ENCODE peak calls at places on chromosomes 12 and 14, in four cellular contexts. G is HepG2, P is GM12878, S is H1. A is an unnamed sample.

GRCh38 chr12:31117203-31118011 is 43.7 kb downstream of the DDX11 start:
- DNase-seq in G (peak; percentile 12), P (no peak), S (no peak), A (peak; percentile 80)

GRCh38 chr14:22614240-22614799 is 16.2 kb downstream of the ABHD4 start:
- DNase-seq in G (peak; percentile 83), P (no peak), S (no peak), A (no peak)

GRCh38 chr12:70854138-70854537 is 66.4 kb downstream of the PTPRR start:
- DNase-seq in G (no peak), P (no peak), S (no peak), A (no peak)

GRCh38 chr14:76911473-76911872 is 85.3 kb downstream of the LRRC74A start:
- DNase-seq in G (no peak), P (no peak), S (no peak), A (no peak)

GRCh38 chr14:81224222-81224621 is 3.5 kb upstream of the GTF2A1 start:
- DNase-seq in G (no peak), P (no peak), S (no peak), A (no peak)

GRCh38 chr12:12807970-12808702 is 5.0 kb upstream of the DDX47 start:
- DNase-seq in G (no peak), P (peak; percentile 80), S (no peak), A (no peak)

GRCh38 chr12:80101126-80101525 is 1.8 kb downstream of the OTOGL start:
- DNase-seq in G (no peak), P (no peak), S (no peak), A (no peak)

GRCh38 chr12:62622177-62622576 is 155.6 kb downstream of the MON2 start:
- DNase-seq in G (no peak), P (no peak), S (no peak), A (no peak)

GRCh38 chr12:117695956-117696355 is 272.8 kb downstream of the KSR2 start:
- DNase-seq in G (no peak), P (no peak), S (no peak), A (no peak)

GRCh38 chr12:122481861-122482260 is 18.9 kb downstream of the ZCCHC8 start:
- DNase-seq in G (no peak), P (no peak), S (no peak), A (no peak)

GRCh38 chr12:55942055-55942454 is 11.1 kb downstream of the DGKA start:
- DNase-seq in G (no peak), P (no peak), S (no peak), A (no peak)

GRCh38 chr12:89154743-89155530 is 197.4 kb downstream of the DUSP6 start:
- DNase-seq in G (no peak), P (no peak), S (no peak), A (no peak)

GRCh38 chr12:82818276-82819035 is 131.8 kb downstream of the TMTC2 start:
- DNase-seq in G (no peak), P (no peak), S (no peak), A (no peak)

GRCh38 chr14:72699852-72700257 is 194.0 kb downstream of the DPF3 start:
- DNase-seq in G (no peak), P (no peak), S (no peak), A (no peak)

GRCh38 chr14:54840336-54840735 is 62.3 kb downstream of the GCH1 start:
- DNase-seq in G (no peak), P (no peak), S (no peak), A (no peak)

GRCh38 chr14:92973265-92973797 is 50.4 kb downstream of the CHGA start:
- DNase-seq in G (peak; percentile 23), P (no peak), S (peak; percentile 73), A (peak; percentile 74)

GRCh38 chr12:127531561-127531960 is 735.4 kb upstream of the TMEM132C start:
- DNase-seq in G (no peak), P (no peak), S (no peak), A (no peak)

GRCh38 chr12:19978193-19978592 is 390.1 kb upstream of the PDE3A start:
- DNase-seq in G (no peak), P (no peak), S (no peak), A (no peak)

GRCh38 chr14:63988579-63988978 is 135.8 kb downstream of the SYNE2 start:
- DNase-seq in G (no peak), P (no peak), S (no peak), A (no peak)

GRCh38 chr12:11642785-11643184 is 6.7 kb upstream of the ETV6 start:
- DNase-seq in G (no peak), P (no peak), S (no peak), A (no peak)

GRCh38 chr12:65720136-65720535 is 104.1 kb upstream of the HMGA2 start:
- DNase-seq in G (no peak), P (no peak), S (no peak), A (no peak)

GRCh38 chr12:63900922-63901793 is 56.7 kb downstream of the SRGAP1 start:
- DNase-seq in G (no peak), P (no peak), S (no peak), A (no peak)

GRCh38 chr12:20646239-20646827 is 48.8 kb upstream of the SLCO1C1 start:
- DNase-seq in G (peak; percentile 58), P (no peak), S (no peak), A (peak; percentile 39)

GRCh38 chr12:88604646-88605045 is 24.4 kb upstream of the KITLG start:
- DNase-seq in G (no peak), P (no peak), S (no peak), A (no peak)

GRCh38 chr14:66998013-66998412 is 191.2 kb upstream of the GARIN2 start:
- DNase-seq in G (no peak), P (no peak), S (no peak), A (no peak)

GRCh38 chr14:51816031-51816430 is 44.4 kb upstream of the GNG2 start:
- DNase-seq in G (no peak), P (no peak), S (no peak), A (no peak)

GRCh38 chr14:93906341-93907329 is 20.5 kb upstream of the FAM181A start:
- DNase-seq in G (peak; percentile 59), P (no peak), S (peak; percentile 47), A (peak; percentile 77)

GRCh38 chr12:67193705-67194104 is 75.5 kb upstream of the CAND1 start:
- DNase-seq in G (peak; percentile 8), P (no peak), S (no peak), A (no peak)

GRCh38 chr12:14768823-14769405 is 34.4 kb downstream of the WBP11 start:
- DNase-seq in G (no peak), P (peak; percentile 30), S (no peak), A (no peak)

GRCh38 chr12:14769837-14770494 is 33.3 kb downstream of the WBP11 start:
- DNase-seq in G (peak; percentile 83), P (peak; percentile 84), S (peak; percentile 61), A (peak; percentile 83)

GRCh38 chr12:14767617-14768016 is 35.7 kb downstream of the WBP11 start:
- DNase-seq in G (no peak), P (no peak), S (no peak), A (no peak)

GRCh38 chr12:14770495-14771313 is 32.6 kb downstream of the WBP11 start:
- DNase-seq in G (peak; percentile 91), P (peak; percentile 97), S (peak; percentile 80), A (peak; percentile 82)

DNA sequence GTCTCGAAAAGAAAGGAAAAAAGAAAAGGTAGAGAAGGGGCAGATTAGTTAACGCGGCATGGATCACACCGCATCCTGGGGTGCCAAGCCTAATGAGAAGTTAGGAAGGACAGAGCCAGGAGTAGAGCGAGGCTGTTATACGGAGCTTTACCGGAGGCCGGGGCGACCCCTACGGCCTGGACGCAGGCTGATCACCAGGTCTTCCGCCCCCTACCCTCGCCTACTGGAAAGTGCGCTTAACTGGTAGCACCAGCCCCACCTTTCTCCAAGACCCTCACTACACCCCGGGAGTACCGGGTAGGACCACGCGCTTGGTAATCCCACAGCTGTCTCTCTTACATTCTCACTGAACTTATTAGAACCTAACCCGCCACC is 33.8 kb downstream of the WBP11 start:
- DNase-seq in G (peak; percentile 42), P (no peak), S (no peak), A (peak; percentile 59)
- TF ChIP-seq TCF12 in G (no peak), P (no peak), S (no peak), A (no peak)

GRCh38 chr14:32434180-32434579 is 105.1 kb downstream of the AKAP6 start:
- DNase-seq in G (no peak), P (no peak), S (no peak), A (no peak)

GRCh38 chr14:32435411-32435810 is 106.3 kb downstream of the AKAP6 start:
- DNase-seq in G (no peak), P (no peak), S (no peak), A (no peak)

GRCh38 chr14:32438511-32438910 is 109.4 kb downstream of the AKAP6 start:
- DNase-seq in G (no peak), P (no peak), S (no peak), A (no peak)

GRCh38 chr14:32434880-32435279 is 105.8 kb downstream of the AKAP6 start:
- DNase-seq in G (no peak), P (no peak), S (no peak), A (no peak)

GRCh38 chr14:32436993-32437392 is 107.9 kb downstream of the AKAP6 start:
- DNase-seq in G (no peak), P (no peak), S (no peak), A (no peak)
- H3K4me2 ChIP-seq in G (no peak overlapping the region), P (peak overlapping the region; percentile 43), S (no peak overlapping the region), A (no peak overlapping the region)

DNA sequence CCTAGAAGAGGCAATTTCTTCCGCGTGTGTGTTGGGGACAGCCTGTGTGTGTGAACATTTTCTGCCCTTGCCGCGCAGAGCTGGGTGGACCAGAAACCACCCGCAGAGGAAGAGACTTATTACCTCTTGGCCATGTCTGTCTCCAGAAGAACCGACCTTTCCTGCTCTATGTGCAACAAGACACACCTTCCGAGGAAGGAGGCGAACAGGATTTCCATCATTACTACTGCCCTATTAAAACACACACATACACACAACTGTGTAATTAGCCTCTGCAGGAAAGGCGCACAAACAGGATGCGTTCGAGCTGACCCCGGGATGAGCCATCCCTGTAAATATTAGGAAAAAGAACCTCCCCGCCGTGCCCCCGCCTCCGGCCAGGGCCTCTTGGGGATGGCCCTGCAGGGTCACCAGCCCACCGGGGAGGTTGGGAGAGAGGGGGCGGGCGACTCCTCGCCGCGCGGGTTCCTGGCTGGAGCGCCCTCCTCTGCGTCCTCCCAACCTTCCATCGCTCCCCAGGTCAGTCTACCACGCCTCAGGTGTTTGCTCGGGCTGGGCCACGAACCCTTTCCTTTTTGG is 484 bp upstream of the PRKCH start:
- DNase-seq in G (no peak), P (no peak), S (no peak), A (peak; percentile 14)
- TF ChIP-seq TCF12 in G (no peak), P (no peak), S (no peak), A (no peak)

GRCh38 chr12:110872100-110872499 is 25.3 kb downstream of the CCDC63 start:
- DNase-seq in G (no peak), P (no peak), S (no peak), A (no peak)
- H3K4me2 ChIP-seq in G (no peak overlapping the region), P (no peak overlapping the region), S (no peak overlapping the region), A (no peak overlapping the region)

GRCh38 chr12:50569876-50570275 is 65.1 kb downstream of the DIP2B start:
- DNase-seq in G (no peak), P (no peak), S (no peak), A (no peak)
- TF ChIP-seq TCF12 in G (no peak), P (no peak), S (no peak), A (no peak)

GRCh38 chr12:5988088-5988487 is 43.0 kb upstream of the ANO2 start:
- DNase-seq in G (no peak), P (no peak), S (no peak), A (no peak)
- H3K4me2 ChIP-seq in G (no peak overlapping the region), P (no peak overlapping the region), S (no peak overlapping the region), A (no peak overlapping the region)

GRCh38 chr12:106647793-106648514 is 65.2 kb downstream of the RFX4 start:
- DNase-seq in G (no peak), P (no peak), S (no peak), A (no peak)
- TF ChIP-seq TCF12 in G (no peak), P (no peak), S (no peak), A (no peak)

GRCh38 chr12:47311011-47311410 is 231.3 kb upstream of the AMIGO2 start:
- DNase-seq in G (no peak), P (no peak), S (no peak), A (no peak)
- H3K4me2 ChIP-seq in G (no peak overlapping the region), P (no peak overlapping the region), S (no peak overlapping the region), A (no peak overlapping the region)

A was measured in SK-N-SH.